ENCODE peak calls at places on chromosomes 11 and 22, in eight cellular contexts. A, B, C, L, W, V, Q and I are unnamed samples. For H3K36me3, the result is how much of the 10 kb centered on the place peaks cover.

GRCh38 chr11:36433896-36434295 is 76.2 kb downstream of the TRAF6 start:
- DNase-seq in A (no peak), B (no peak), C (no peak), L (no peak), W (no peak), V (no peak), Q (no peak), I (no peak)

GRCh38 chr11:120746836-120747609 is 235.5 kb downstream of the GRIK4 start:
- DNase-seq in A (no peak), B (no peak), C (no peak), L (no peak), W (no peak), V (no peak), Q (no peak), I (no peak)

GRCh38 chr11:94665116-94665659 is 98.0 kb downstream of the PIWIL4 start:
- DNase-seq in A (no peak), B (no peak), C (no peak), L (no peak), W (no peak), V (no peak), Q (no peak), I (no peak)

GRCh38 chr11:102989379-102990047 is 34.0 kb upstream of the MMP13 start:
- DNase-seq in A (no peak), B (no peak), C (no peak), L (no peak), W (no peak), V (no peak), Q (no peak), I (no peak)

GRCh38 chr11:45931739-45932138 is 9.3 kb downstream of the LARGE2 start:
- DNase-seq in A (no peak), B (no peak), C (no peak), L (peak), W (peak), V (peak), Q (no peak), I (no peak)

GRCh38 chr11:122259149-122259821 is 143.3 kb upstream of the BLID start:
- DNase-seq in A (no peak), B (no peak), C (no peak), L (no peak), W (no peak), V (no peak), Q (no peak), I (no peak)

GRCh38 chr11:47924184-47924671 is 56.1 kb upstream of the PTPRJ start:
- DNase-seq in A (no peak), B (peak), C (no peak), L (peak), W (no peak), V (peak), Q (no peak), I (peak)

GRCh38 chr11:62461740-62462522 is 43.1 kb downstream of the SCGB1A1 start:
- DNase-seq in A (no peak), B (no peak), C (no peak), L (no peak), W (no peak), V (no peak), Q (no peak), I (no peak)

GRCh38 chr11:16924826-16925494 is 89.3 kb downstream of the PLEKHA7 start:
- DNase-seq in A (no peak), B (peak), C (no peak), L (no peak), W (peak), V (no peak), Q (peak), I (no peak)
- H3K4me3 ChIP-seq in A (no peak), B (peak), C (peak), L (peak), W (peak), V (peak), Q (no peak), I (peak)

DNA sequence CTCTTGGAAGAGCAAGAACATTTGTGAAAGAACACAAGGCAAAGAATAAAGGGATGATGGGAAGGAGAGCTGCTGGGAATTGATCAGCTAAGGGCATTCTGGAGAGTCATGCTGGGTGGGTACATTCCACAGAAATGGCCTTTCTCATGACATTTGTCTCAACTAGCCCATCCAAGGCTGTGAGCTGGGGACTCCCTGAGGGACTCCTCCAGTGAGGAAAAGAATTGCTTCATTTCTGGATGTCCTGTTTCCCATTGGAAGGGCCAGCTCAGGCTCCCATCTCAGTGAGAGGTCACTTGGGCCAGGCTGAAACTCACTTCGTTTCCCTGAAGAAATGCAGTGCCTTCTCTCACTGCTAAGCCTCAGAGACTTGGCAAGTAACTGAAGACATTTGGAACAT is 106.8 kb downstream of the CD44 start:
- DNase-seq in A (no peak), B (no peak), C (no peak), L (no peak), W (no peak), V (no peak), Q (no peak), I (no peak)
- H3K36me3 ChIP-seq in A (under half), B (under half), C (under half), L (under half), W (under half), V (under half), Q (under half), I (under half)

GRCh38 chr22:45975266-45976161 is 1.4 kb downstream of the WNT7B start:
- DNase-seq in A (no peak), B (no peak), C (no peak), L (no peak), W (no peak), V (no peak), Q (no peak), I (no peak)
- H3K4me3 ChIP-seq in A (no peak), B (peak), C (no peak), L (no peak), W (peak), V (peak), Q (no peak), I (peak)

GRCh38 chr22:23273445-23274145 is 93.3 kb downstream of the BCR start:
- DNase-seq in A (no peak), B (no peak), C (no peak), L (no peak), W (no peak), V (no peak), Q (no peak), I (no peak)
- H3K36me3 ChIP-seq in A (under half), B (half or more), C (under half), L (under half), W (under half), V (under half), Q (under half), I (under half)